ENCODE peak calls at places on chromosomes 5 and 9, in five cellular contexts. One of them, this sample, is unnamed.

GRCh38 chr9:33813712-33814641 is 3.0 kb upstream of the UBE2R2 start:
- DNase-seq in left cardiac atrium: no peak
- DNase-seq in G401: peak
- DNase-seq in activated naive CD8-positive, alpha-beta T cell treated with anti-CD3 and anti-CD28 coated beads, Interleukin-2, amount 50 U/mL, for 24 hours: no peak
- DNase-seq in stimulated activated CD4-positive, alpha-beta T cell treated with anti-CD3 and anti-CD28 coated beads, Interleukin-4, amount 100 ng/mL, for 24 hours: peak
- DNase-seq in this sample: no peak

GRCh38 chr5:63055421-63055820 is 476.8 kb downstream of the LRRC70 start:
- DNase-seq in stimulated activated CD4-positive, alpha-beta T cell treated with anti-CD3 and anti-CD28 coated beads, Interleukin-4, amount 100 ng/mL, for 24 hours: no peak
- DNase-seq in activated naive CD8-positive, alpha-beta T cell treated with anti-CD3 and anti-CD28 coated beads, Interleukin-2, amount 50 U/mL, for 24 hours: no peak
- DNase-seq in left cardiac atrium: no peak
- DNase-seq in G401: no peak
- DNase-seq in this sample: no peak

GRCh38 chr5:9282211-9282610 is 263.7 kb downstream of the SEMA5A start:
- DNase-seq in left cardiac atrium: no peak
- DNase-seq in G401: no peak
- DNase-seq in activated naive CD8-positive, alpha-beta T cell treated with anti-CD3 and anti-CD28 coated beads, Interleukin-2, amount 50 U/mL, for 24 hours: no peak
- DNase-seq in stimulated activated CD4-positive, alpha-beta T cell treated with anti-CD3 and anti-CD28 coated beads, Interleukin-4, amount 100 ng/mL, for 24 hours: no peak
- DNase-seq in this sample: no peak

GRCh38 chr5:84885479-84886258 is 501.0 kb upstream of the EDIL3 start:
- DNase-seq in left cardiac atrium: peak
- DNase-seq in stimulated activated CD4-positive, alpha-beta T cell treated with anti-CD3 and anti-CD28 coated beads, Interleukin-4, amount 100 ng/mL, for 24 hours: no peak
- DNase-seq in activated naive CD8-positive, alpha-beta T cell treated with anti-CD3 and anti-CD28 coated beads, Interleukin-2, amount 50 U/mL, for 24 hours: no peak
- DNase-seq in G401: peak
- DNase-seq in this sample: no peak

GRCh38 chr5:90940227-90940995 is 381.8 kb downstream of the ADGRV1 start:
- DNase-seq in left cardiac atrium: no peak
- DNase-seq in activated naive CD8-positive, alpha-beta T cell treated with anti-CD3 and anti-CD28 coated beads, Interleukin-2, amount 50 U/mL, for 24 hours: peak
- DNase-seq in stimulated activated CD4-positive, alpha-beta T cell treated with anti-CD3 and anti-CD28 coated beads, Interleukin-4, amount 100 ng/mL, for 24 hours: peak
- DNase-seq in G401: no peak
- DNase-seq in this sample: no peak

GRCh38 chr5:32501071-32501470 is 56.5 kb upstream of the ZFR start:
- DNase-seq in G401: no peak
- DNase-seq in stimulated activated CD4-positive, alpha-beta T cell treated with anti-CD3 and anti-CD28 coated beads, Interleukin-4, amount 100 ng/mL, for 24 hours: no peak
- DNase-seq in activated naive CD8-positive, alpha-beta T cell treated with anti-CD3 and anti-CD28 coated beads, Interleukin-2, amount 50 U/mL, for 24 hours: no peak
- DNase-seq in left cardiac atrium: no peak
- DNase-seq in this sample: no peak

GRCh38 chr5:52760695-52761366 is 26.9 kb upstream of the ITGA1 start:
- DNase-seq in G401: no peak
- DNase-seq in stimulated activated CD4-positive, alpha-beta T cell treated with anti-CD3 and anti-CD28 coated beads, Interleukin-4, amount 100 ng/mL, for 24 hours: peak
- DNase-seq in activated naive CD8-positive, alpha-beta T cell treated with anti-CD3 and anti-CD28 coated beads, Interleukin-2, amount 50 U/mL, for 24 hours: peak
- DNase-seq in left cardiac atrium: no peak
- DNase-seq in this sample: no peak

GRCh38 chr9:74369844-74370243 is 127.3 kb upstream of the RORB start:
- DNase-seq in left cardiac atrium: no peak
- DNase-seq in activated naive CD8-positive, alpha-beta T cell treated with anti-CD3 and anti-CD28 coated beads, Interleukin-2, amount 50 U/mL, for 24 hours: no peak
- DNase-seq in stimulated activated CD4-positive, alpha-beta T cell treated with anti-CD3 and anti-CD28 coated beads, Interleukin-4, amount 100 ng/mL, for 24 hours: no peak
- DNase-seq in G401: no peak
- DNase-seq in this sample: no peak

GRCh38 chr5:111364992-111365391 is 140.8 kb downstream of the CAMK4 start:
- DNase-seq in G401: no peak
- DNase-seq in activated naive CD8-positive, alpha-beta T cell treated with anti-CD3 and anti-CD28 coated beads, Interleukin-2, amount 50 U/mL, for 24 hours: no peak
- DNase-seq in left cardiac atrium: no peak
- DNase-seq in stimulated activated CD4-positive, alpha-beta T cell treated with anti-CD3 and anti-CD28 coated beads, Interleukin-4, amount 100 ng/mL, for 24 hours: no peak
- DNase-seq in this sample: no peak

GRCh38 chr9:7105095-7105494 is 347.3 kb downstream of the KDM4C start:
- DNase-seq in left cardiac atrium: no peak
- DNase-seq in activated naive CD8-positive, alpha-beta T cell treated with anti-CD3 and anti-CD28 coated beads, Interleukin-2, amount 50 U/mL, for 24 hours: no peak
- DNase-seq in stimulated activated CD4-positive, alpha-beta T cell treated with anti-CD3 and anti-CD28 coated beads, Interleukin-4, amount 100 ng/mL, for 24 hours: no peak
- DNase-seq in G401: no peak
- DNase-seq in this sample: no peak

GRCh38 chr5:3302228-3302627 is 293.4 kb upstream of the IRX1 start:
- DNase-seq in stimulated activated CD4-positive, alpha-beta T cell treated with anti-CD3 and anti-CD28 coated beads, Interleukin-4, amount 100 ng/mL, for 24 hours: no peak
- DNase-seq in G401: no peak
- DNase-seq in left cardiac atrium: no peak
- DNase-seq in activated naive CD8-positive, alpha-beta T cell treated with anti-CD3 and anti-CD28 coated beads, Interleukin-2, amount 50 U/mL, for 24 hours: no peak
- DNase-seq in this sample: no peak

GRCh38 chr5:52864376-52864775 is 76.7 kb downstream of the ITGA1 start:
- DNase-seq in activated naive CD8-positive, alpha-beta T cell treated with anti-CD3 and anti-CD28 coated beads, Interleukin-2, amount 50 U/mL, for 24 hours: no peak
- DNase-seq in stimulated activated CD4-positive, alpha-beta T cell treated with anti-CD3 and anti-CD28 coated beads, Interleukin-4, amount 100 ng/mL, for 24 hours: no peak
- DNase-seq in left cardiac atrium: no peak
- DNase-seq in G401: no peak
- DNase-seq in this sample: no peak

GRCh38 chr9:72364679-72365524 is at the start of gene ZFAND5:
- DNase-seq in G401: peak
- DNase-seq in stimulated activated CD4-positive, alpha-beta T cell treated with anti-CD3 and anti-CD28 coated beads, Interleukin-4, amount 100 ng/mL, for 24 hours: peak
- DNase-seq in left cardiac atrium: peak
- DNase-seq in activated naive CD8-positive, alpha-beta T cell treated with anti-CD3 and anti-CD28 coated beads, Interleukin-2, amount 50 U/mL, for 24 hours: peak
- DNase-seq in this sample: no peak

GRCh38 chr9:103789686-103790085 is 304.4 kb upstream of the SMC2 start:
- DNase-seq in left cardiac atrium: no peak
- DNase-seq in G401: no peak
- DNase-seq in stimulated activated CD4-positive, alpha-beta T cell treated with anti-CD3 and anti-CD28 coated beads, Interleukin-4, amount 100 ng/mL, for 24 hours: no peak
- DNase-seq in activated naive CD8-positive, alpha-beta T cell treated with anti-CD3 and anti-CD28 coated beads, Interleukin-2, amount 50 U/mL, for 24 hours: no peak
- DNase-seq in this sample: no peak

GRCh38 chr5:9168791-9169611 is 376.9 kb downstream of the SEMA5A start:
- DNase-seq in G401: no peak
- DNase-seq in stimulated activated CD4-positive, alpha-beta T cell treated with anti-CD3 and anti-CD28 coated beads, Interleukin-4, amount 100 ng/mL, for 24 hours: no peak
- DNase-seq in left cardiac atrium: no peak
- DNase-seq in activated naive CD8-positive, alpha-beta T cell treated with anti-CD3 and anti-CD28 coated beads, Interleukin-2, amount 50 U/mL, for 24 hours: no peak
- DNase-seq in this sample: no peak

GRCh38 chr5:169778622-169779596 is 141.8 kb downstream of the DOCK2 start:
- DNase-seq in left cardiac atrium: no peak
- DNase-seq in activated naive CD8-positive, alpha-beta T cell treated with anti-CD3 and anti-CD28 coated beads, Interleukin-2, amount 50 U/mL, for 24 hours: peak
- DNase-seq in stimulated activated CD4-positive, alpha-beta T cell treated with anti-CD3 and anti-CD28 coated beads, Interleukin-4, amount 100 ng/mL, for 24 hours: no peak
- DNase-seq in G401: no peak
- DNase-seq in this sample: no peak

GRCh38 chr5:160271396-160271795 is 41.0 kb downstream of the CCNJL start:
- DNase-seq in stimulated activated CD4-positive, alpha-beta T cell treated with anti-CD3 and anti-CD28 coated beads, Interleukin-4, amount 100 ng/mL, for 24 hours: no peak
- DNase-seq in activated naive CD8-positive, alpha-beta T cell treated with anti-CD3 and anti-CD28 coated beads, Interleukin-2, amount 50 U/mL, for 24 hours: peak
- DNase-seq in G401: peak
- DNase-seq in left cardiac atrium: peak
- DNase-seq in this sample: no peak

GRCh38 chr5:129048509-129048908 is 46.0 kb upstream of the ISOC1 start:
- DNase-seq in stimulated activated CD4-positive, alpha-beta T cell treated with anti-CD3 and anti-CD28 coated beads, Interleukin-4, amount 100 ng/mL, for 24 hours: no peak
- DNase-seq in G401: no peak
- DNase-seq in left cardiac atrium: no peak
- DNase-seq in activated naive CD8-positive, alpha-beta T cell treated with anti-CD3 and anti-CD28 coated beads, Interleukin-2, amount 50 U/mL, for 24 hours: no peak
- DNase-seq in this sample: no peak

GRCh38 chr5:181259974-181260719 is 796 bp downstream of the TRIM52 start:
- DNase-seq in activated naive CD8-positive, alpha-beta T cell treated with anti-CD3 and anti-CD28 coated beads, Interleukin-2, amount 50 U/mL, for 24 hours: no peak
- DNase-seq in G401: no peak
- DNase-seq in stimulated activated CD4-positive, alpha-beta T cell treated with anti-CD3 and anti-CD28 coated beads, Interleukin-4, amount 100 ng/mL, for 24 hours: no peak
- DNase-seq in left cardiac atrium: no peak
- DNase-seq in this sample: no peak

GRCh38 chr5:142884029-142884428 is 113.9 kb downstream of the ARHGAP26 start:
- DNase-seq in left cardiac atrium: no peak
- DNase-seq in G401: no peak
- DNase-seq in stimulated activated CD4-positive, alpha-beta T cell treated with anti-CD3 and anti-CD28 coated beads, Interleukin-4, amount 100 ng/mL, for 24 hours: no peak
- DNase-seq in activated naive CD8-positive, alpha-beta T cell treated with anti-CD3 and anti-CD28 coated beads, Interleukin-2, amount 50 U/mL, for 24 hours: no peak
- DNase-seq in this sample: no peak

GRCh38 chr5:77431719-77432118 is 60.4 kb downstream of the WDR41 start:
- DNase-seq in activated naive CD8-positive, alpha-beta T cell treated with anti-CD3 and anti-CD28 coated beads, Interleukin-2, amount 50 U/mL, for 24 hours: no peak
- DNase-seq in stimulated activated CD4-positive, alpha-beta T cell treated with anti-CD3 and anti-CD28 coated beads, Interleukin-4, amount 100 ng/mL, for 24 hours: no peak
- DNase-seq in G401: no peak
- DNase-seq in left cardiac atrium: no peak
- DNase-seq in this sample: no peak

GRCh38 chr5:52481851-52482250 is 305.9 kb upstream of the ITGA1 start:
- DNase-seq in stimulated activated CD4-positive, alpha-beta T cell treated with anti-CD3 and anti-CD28 coated beads, Interleukin-4, amount 100 ng/mL, for 24 hours: no peak
- DNase-seq in left cardiac atrium: no peak
- DNase-seq in activated naive CD8-positive, alpha-beta T cell treated with anti-CD3 and anti-CD28 coated beads, Interleukin-2, amount 50 U/mL, for 24 hours: no peak
- DNase-seq in G401: no peak
- DNase-seq in this sample: no peak

This sample was measured in NCI-H524 treated with DMSO at 0.1 percent for 48 hours.